ENCODE peak calls at places on chromosomes 4 and X, in seven cellular contexts. T is Karpas-422; P is iris pigment epithelial cell; J is stimulated activated naive B cell treated with anti-CD40 and anti-IgM and Interleukin-4, amounts not matched to agents 10 μg/mL and 1 μg/mL and 100 μg/mL, for 72 hours; R is smooth muscle cell of the brain vasculature; L is small intestine; B is left cardiac atrium. H is an unnamed sample.

GRCh38 chrX:63281465-63281864 is 69.7 kb downstream of the SPIN4 start:
- DNase-seq in T (no peak), P (no peak), R (no peak), B (no peak), J (no peak), L (no peak), H (no peak)

GRCh38 chr4:166527500-166527899 is 654.5 kb downstream of the TLL1 start:
- DNase-seq in J (no peak), B (no peak), T (no peak), P (peak; percentile 26), R (no peak), L (no peak), H (no peak)

GRCh38 chr4:7367361-7367760 is 67.4 kb downstream of the PSAPL1 start:
- DNase-seq in P (no peak), T (no peak), L (no peak), B (no peak), J (no peak), R (no peak), H (no peak)

GRCh38 chrX:154815274-154815818 is 10.1 kb upstream of the MPP1 start:
- DNase-seq in R (no peak), T (no peak), B (no peak), L (no peak), P (peak; percentile 78), J (no peak), H (no peak)

GRCh38 chrX:2863646-2864045 is 34.9 kb downstream of the GYG2 start:
- DNase-seq in R (no peak), L (no peak), P (peak; percentile 40), T (no peak), J (no peak), B (no peak), H (no peak)

GRCh38 chrX:21840199-21840557 is 761 bp downstream of the MBTPS2 start:
- DNase-seq in T (peak; percentile 68), J (no peak), B (no peak), P (peak; percentile 12), L (peak; percentile 1), R (no peak), H (no peak)

GRCh38 chrX:117038918-117039440 is 576.2 kb upstream of the CT83 start:
- DNase-seq in B (no peak), P (no peak), R (no peak), L (no peak), T (no peak), J (no peak), H (no peak)

GRCh38 chrX:12954981-12955380 is 19.9 kb upstream of the TMSB4X start:
- DNase-seq in T (no peak), L (no peak), J (no peak), P (no peak), B (no peak), R (no peak), H (no peak)

GRCh38 chr4:34198966-34199365 is 2045.3 kb downstream of the ARAP2 start:
- DNase-seq in T (no peak), J (no peak), B (no peak), P (no peak), R (no peak), L (no peak), H (no peak)

GRCh38 chrX:1486177-1486576 is 33.5 kb upstream of the ASMTL start:
- DNase-seq in J (no peak), L (no peak), B (no peak), T (no peak), P (no peak), R (no peak), H (no peak)

GRCh38 chrX:12779534-12779933 is 11.7 kb upstream of the PRPS2 start:
- DNase-seq in L (peak; percentile 59), B (no peak), P (peak; percentile 18), R (no peak), J (no peak), T (no peak), H (peak; percentile 10)

GRCh38 chrX:123219916-123220315 is 35.8 kb downstream of the GRIA3 start:
- DNase-seq in T (no peak), J (no peak), L (no peak), R (no peak), P (peak; percentile 3), B (peak; percentile 45), H (no peak)

GRCh38 chr4:74378573-74378972 is 13.6 kb downstream of the EREG start:
- DNase-seq in P (peak; percentile 43), L (no peak), J (no peak), B (no peak), T (no peak), R (no peak), H (no peak)

GRCh38 chrX:155997436-155997835 is at the start of gene IL9R:
- DNase-seq in J (no peak), R (no peak), L (peak; percentile 46), B (no peak), P (no peak), T (no peak), H (no peak)

GRCh38 chr4:151934766-151935165 is 174.0 kb upstream of the GATB start:
- DNase-seq in B (no peak), P (no peak), T (no peak), L (no peak), J (no peak), R (no peak), H (no peak)

GRCh38 chr4:124423160-124423559 is 289.4 kb downstream of the ANKRD50 start:
- DNase-seq in L (peak; percentile 6), P (peak; percentile 79), J (no peak), B (no peak), T (no peak), R (no peak), H (no peak)

GRCh38 chr4:188930822-188931221 is 791.6 kb downstream of the TRIML1 start:
- DNase-seq in R (no peak), B (no peak), L (no peak), T (no peak), J (no peak), P (no peak), H (no peak)

GRCh38 chrX:46547857-46548256 is 2.6 kb upstream of the ZNF674 start:
- DNase-seq in R (no peak), P (peak; percentile 81), T (no peak), L (no peak), J (no peak), B (no peak), H (no peak)

GRCh38 chr4:76601791-76602190 is 166.8 kb downstream of the SHROOM3 start:
- DNase-seq in J (no peak), T (no peak), L (peak; percentile 58), P (peak; percentile 81), R (no peak), B (no peak), H (peak; percentile 20)

GRCh38 chr4:11367371-11367770 is 61.3 kb downstream of the HS3ST1 start:
- DNase-seq in P (peak; percentile 23), B (peak; percentile 76), J (no peak), T (no peak), L (peak; percentile 5), R (peak; percentile 81), H (no peak)

GRCh38 chr4:124144302-124144701 is 568.2 kb downstream of the ANKRD50 start:
- DNase-seq in T (no peak), R (no peak), P (no peak), J (no peak), B (no peak), L (no peak), H (no peak)

GRCh38 chr4:134636332-134637055 is 434.9 kb upstream of the PABPC4L start:
- DNase-seq in J (no peak), R (no peak), T (no peak), L (no peak), B (no peak), P (no peak), H (no peak)

GRCh38 chrX:44570524-44570923 is 27.9 kb upstream of the FUNDC1 start:
- DNase-seq in J (no peak), B (no peak), P (peak; percentile 24), T (no peak), R (no peak), L (no peak), H (no peak)

GRCh38 chrX:41923925-41924693 is 755 bp upstream of the CASK start:
- DNase-seq in R (no peak), L (peak; percentile 73), T (no peak), B (no peak), J (peak; percentile 4), P (peak; percentile 27), H (no peak)

GRCh38 chrX:17035111-17035510 is 88.7 kb downstream of the REPS2 start:
- DNase-seq in L (no peak), R (no peak), J (no peak), T (no peak), P (no peak), B (no peak), H (no peak)

GRCh38 chr4:22670953-22671352 is 21.8 kb upstream of the GBA3 start:
- DNase-seq in L (no peak), B (no peak), R (no peak), T (no peak), P (peak; percentile 46), J (no peak), H (no peak)

GRCh38 chrX:111151764-111152163 is 55.8 kb downstream of the PAK3 start:
- DNase-seq in J (no peak), B (no peak), P (no peak), R (no peak), T (no peak), L (no peak), H (no peak)

GRCh38 chrX:34528081-34528480 is 129.0 kb downstream of the TMEM47 start:
- DNase-seq in L (no peak), B (no peak), J (no peak), P (no peak), R (no peak), T (no peak), H (no peak)

GRCh38 chrX:80285131-80285773 is 135.0 kb upstream of the TENT5D start:
- DNase-seq in L (peak; percentile 26), T (peak; percentile 72), P (peak; percentile 13), R (no peak), J (no peak), B (no peak), H (no peak)

GRCh38 chr4:82921795-82922194 is 21.3 kb downstream of the THAP9 start:
- DNase-seq in B (no peak), L (no peak), P (no peak), J (no peak), R (no peak), T (no peak), H (no peak)

GRCh38 chr4:40149960-40150385 is 46.9 kb upstream of the RHOH start:
- DNase-seq in R (peak; percentile 35), T (peak; percentile 94), J (peak; percentile 64), L (peak; percentile 83), B (peak; percentile 36), P (peak; percentile 63), H (peak; percentile 68)